ENCODE peak calls at places on chromosomes 6 and 20, in five cellular contexts. D is heart right ventricle; O is central memory CD4-positive, alpha-beta T cell; R is NCI-H69; X is naive thymus-derived CD4-positive, alpha-beta T cell. P is an unnamed sample.

GRCh38 chr6:27312146-27312949 is at the start of gene POM121L2:
- DNase-seq in D (peak; percentile 13), O (peak; percentile 43), R (peak; percentile 39), X (peak; percentile 26), P (peak; percentile 83)

GRCh38 chr20:62485062-62485700 is 9.4 kb upstream of the GATA5 start:
- DNase-seq in D (no peak), O (no peak), R (no peak), X (no peak), P (peak; percentile 91)

GRCh38 chr20:4726710-4727391 is 5.1 kb downstream of the PRND start:
- DNase-seq in D (no peak), O (peak; percentile 59), R (peak; percentile 21), X (peak; percentile 48), P (peak; percentile 41)

GRCh38 chr20:48767269-48767960 is 60.4 kb downstream of the PREX1 start:
- DNase-seq in D (no peak), O (peak; percentile 25), R (no peak), X (no peak), P (no peak)

GRCh38 chr20:59789641-59790040 is 143.8 kb downstream of the SYCP2 start:
- DNase-seq in D (no peak), O (no peak), R (no peak), X (no peak), P (no peak)

GRCh38 chr6:170083236-170084051 is 207.4 kb downstream of the DLL1 start:
- DNase-seq in D (no peak), O (no peak), R (peak; percentile 85), X (no peak), P (no peak)

GRCh38 chr6:137471951-137472350 is 22.2 kb downstream of the OLIG3 start:
- DNase-seq in D (no peak), O (no peak), R (peak; percentile 94), X (no peak), P (peak; percentile 9)

GRCh38 chr6:111727041-111727440 is 121.4 kb upstream of the TRAF3IP2 start:
- DNase-seq in D (no peak), O (no peak), R (no peak), X (no peak), P (no peak)

P was measured in OCI-M1.